ENCODE peak calls at places on chromosomes 16 and 17, in ten cellular contexts. N, Z, I, J, C, B, F, H, Q and S are unnamed samples.

GRCh38 chr16:70696952-70697600 is 11.2 kb upstream of the MTSS2 start:
- ATAC-seq in I (peak), J (peak), H (no peak), Z (peak), F (peak), Q (no peak), C (peak), B (no peak), N (peak), S (no peak)

GRCh38 chr16:26220894-26221293 is 529.1 kb downstream of the HS3ST4 start:
- ATAC-seq in H (peak), C (no peak), Q (no peak), N (no peak), I (no peak), B (no peak), F (no peak), Z (peak), J (no peak), S (no peak)

GRCh38 chr16:68200120-68200783 is 35.7 kb downstream of the ESRP2 start:
- ATAC-seq in H (no peak), Z (peak), C (peak), F (peak), B (peak), I (no peak), J (no peak), N (peak), Q (peak), S (no peak)

GRCh38 chr16:1772362-1772907 is at the start of gene EME2:
- ATAC-seq in N (peak), H (no peak), C (no peak), J (peak), B (peak), Z (peak), F (peak), Q (peak), I (peak), S (peak)

GRCh38 chr17:7448461-7448860 is 3.6 kb downstream of the CHRNB1 start:
- ATAC-seq in Z (no peak), B (no peak), F (no peak), I (no peak), Q (no peak), C (no peak), N (no peak), H (no peak), J (no peak), S (no peak)

GRCh38 chr16:70686376-70687171 is 721 bp upstream of the MTSS2 start:
- ATAC-seq in B (no peak), C (peak), I (peak), Q (peak), N (no peak), Z (peak), F (no peak), H (peak), J (no peak), S (peak)

GRCh38 chr16:3945751-3946603 is 65.5 kb upstream of the CREBBP start:
- ATAC-seq in Z (no peak), B (no peak), F (no peak), C (no peak), J (no peak), I (no peak), Q (no peak), H (no peak), N (peak), S (no peak)

GRCh38 chr16:82452002-82452741 is 174.6 kb upstream of the CDH13 start:
- ATAC-seq in I (no peak), B (no peak), N (no peak), Z (no peak), F (peak), J (peak), C (peak), Q (no peak), H (no peak), S (peak)